ENCODE peak calls at places on chromosomes 11 and 22, in four cellular contexts. P, N, H and Q are unnamed samples.

GRCh38 chr11:15627560-15627959 is 512.8 kb downstream of the INSC start:
- DNase-seq in P (no peak), N (no peak), H (no peak), Q (no peak)

GRCh38 chr11:73206751-73207280 is 11.3 kb upstream of the P2RY2 start:
- DNase-seq in P (no peak), N (no peak), H (no peak), Q (no peak)

GRCh38 chr11:66258473-66258893 is 10.0 kb upstream of the RAB1B start:
- DNase-seq in P (no peak), N (no peak), H (no peak), Q (no peak)

GRCh38 chr11:112265659-112266409 is 5.2 kb upstream of the PLET1 start:
- DNase-seq in P (no peak), N (no peak), H (no peak), Q (no peak)

GRCh38 chr22:43260346-43260745 is 73.4 kb upstream of the TTLL12 start:
- DNase-seq in P (no peak), N (no peak), H (peak), Q (peak)

GRCh38 chr11:96303980-96304379 is 39.0 kb downstream of the MAML2 start:
- DNase-seq in P (no peak), N (no peak), H (no peak), Q (no peak)

GRCh38 chr22:40679964-40680818 is 907 bp downstream of the MCHR1 start:
- DNase-seq in P (no peak), N (no peak), H (peak), Q (peak)

GRCh38 chr11:11842426-11843008 is 745 bp downstream of the USP47 start:
- DNase-seq in P (no peak), N (peak), H (peak), Q (peak)

GRCh38 chr11:76212086-76213035 is 6.1 kb upstream of the WNT11 start:
- DNase-seq in P (no peak), N (no peak), H (no peak), Q (no peak)

GRCh38 chr11:113596658-113597057 is 109.5 kb downstream of the TMPRSS5 start:
- DNase-seq in P (no peak), N (no peak), H (no peak), Q (peak)

GRCh38 chr22:49325531-49326395 is 501.9 kb downstream of the BRD1 start:
- DNase-seq in P (peak), N (no peak), H (no peak), Q (no peak)

GRCh38 chr11:5489571-5490357 is 1.3 kb downstream of the OR52D1 start:
- DNase-seq in P (no peak), N (no peak), H (no peak), Q (no peak)

GRCh38 chr22:40671369-40671768 is 7.9 kb upstream of the MCHR1 start:
- DNase-seq in P (no peak), N (no peak), H (peak), Q (peak)

GRCh38 chr22:26447594-26448329 is 18.7 kb downstream of the ASPHD2 start:
- DNase-seq in P (no peak), N (no peak), H (no peak), Q (no peak)

GRCh38 chr11:6402561-6402981 is 12.3 kb downstream of the SMPD1 start:
- DNase-seq in P (peak), N (no peak), H (no peak), Q (no peak)

GRCh38 chr11:70604221-70604620 is 205.9 kb downstream of the CTTN start:
- DNase-seq in P (no peak), N (no peak), H (no peak), Q (no peak)